ENCODE peak calls at places on chromosomes 7 and 10, in nine cellular contexts. P is NB4, H is GM12892, R is tibial nerve, C is GM12878, M is heart left ventricle, Q is uterus, J is HCT116, S is lower leg skin. L is an unnamed sample.

GRCh38 chr7:12549106-12549505 is 21.4 kb upstream of the SCIN start:
- DNase-seq in P (peak), H (no peak), R (no peak), C (no peak), M (no peak), Q (no peak), J (no peak), S (no peak), L (no peak)

GRCh38 chr7:30148951-30149459 is 14.2 kb downstream of the MTURN start:
- DNase-seq in P (no peak), H (no peak), R (no peak), C (no peak), M (no peak), Q (no peak), J (no peak), S (no peak), L (no peak)

GRCh38 chr7:100785878-100786277 is 41.4 kb downstream of the EPHB4 start:
- DNase-seq in P (no peak), H (no peak), R (no peak), C (no peak), M (no peak), Q (no peak), J (no peak), S (no peak), L (no peak)

GRCh38 chr7:4479367-4480039 is 202.6 kb upstream of the FOXK1 start:
- DNase-seq in P (peak), H (no peak), R (no peak), C (no peak), M (no peak), Q (no peak), J (peak), S (peak), L (peak)

GRCh38 chr10:86070278-86070677 is 296.3 kb downstream of the GRID1 start:
- DNase-seq in P (no peak), H (no peak), R (no peak), C (no peak), M (no peak), Q (no peak), J (no peak), S (peak), L (no peak)

GRCh38 chr7:101342892-101343291 is 19.8 kb upstream of the COL26A1 start:
- DNase-seq in P (no peak), H (no peak), R (no peak), C (no peak), M (no peak), Q (no peak), J (no peak), S (no peak), L (no peak)

GRCh38 chr10:102549549-102549948 is 45.8 kb downstream of the SUFU start:
- DNase-seq in P (no peak), H (no peak), R (no peak), C (no peak), M (no peak), Q (no peak), J (no peak), S (no peak), L (no peak)

GRCh38 chr7:41987-42386 is 150.4 kb upstream of the FAM20C start:
- DNase-seq in P (no peak), H (no peak), R (no peak), C (no peak), M (no peak), Q (peak), J (no peak), S (peak), L (no peak)

GRCh38 chr10:120457431-120458172 is 575 bp downstream of the PLPP4 start:
- DNase-seq in P (no peak), H (no peak), R (no peak), C (no peak), M (no peak), Q (no peak), J (no peak), S (no peak), L (no peak)

GRCh38 chr7:34396437-34397064 is 261.5 kb upstream of the NPSR1 start:
- DNase-seq in P (no peak), H (no peak), R (no peak), C (no peak), M (no peak), Q (no peak), J (no peak), S (no peak), L (no peak)

GRCh38 chr7:130065500-130066152 is 4.7 kb upstream of the KLHDC10 start:
- DNase-seq in P (no peak), H (no peak), R (no peak), C (no peak), M (no peak), Q (no peak), J (no peak), S (no peak), L (no peak)

GRCh38 chr7:32036557-32036956 is 33.6 kb downstream of the PDE1C start:
- DNase-seq in P (no peak), H (no peak), R (no peak), C (no peak), M (no peak), Q (no peak), J (no peak), S (no peak), L (no peak)

GRCh38 chr10:43680035-43680434 is 31.4 kb upstream of the ZNF32 start:
- DNase-seq in P (peak), H (no peak), R (no peak), C (no peak), M (no peak), Q (no peak), J (no peak), S (no peak), L (no peak)

GRCh38 chr7:151245360-151246160 is 2.9 kb downstream of the SMARCD3 start:
- DNase-seq in P (peak), H (peak), R (no peak), C (no peak), M (peak), Q (peak), J (no peak), S (peak), L (no peak)

GRCh38 chr10:42975005-42975493 is 101.8 kb upstream of the RET start:
- DNase-seq in P (peak), H (no peak), R (no peak), C (no peak), M (peak), Q (peak), J (no peak), S (peak), L (no peak)

GRCh38 chr7:49791089-49791741 is 17.8 kb downstream of the VWC2 start:
- DNase-seq in P (peak), H (no peak), R (no peak), C (no peak), M (peak), Q (no peak), J (no peak), S (no peak), L (no peak)

GRCh38 chr10:17348111-17349008 is 106.0 kb downstream of the ST8SIA6 start:
- DNase-seq in P (no peak), H (no peak), R (peak), C (no peak), M (peak), Q (peak), J (peak), S (peak), L (peak)

GRCh38 chr10:10093035-10093434 is 924.6 kb upstream of the CELF2 start:
- DNase-seq in P (no peak), H (no peak), R (no peak), C (no peak), M (no peak), Q (no peak), J (no peak), S (no peak), L (no peak)

GRCh38 chr7:1174881-1175596 is 15.0 kb upstream of the ZFAND2A start:
- DNase-seq in P (no peak), H (no peak), R (no peak), C (no peak), M (no peak), Q (no peak), J (no peak), S (no peak), L (no peak)
- TF ChIP-seq POLR2A in P (no peak), H (no peak), R (no peak), C (no peak), M (no peak), Q (no peak), J (no peak), S (no peak), L (no peak)

DNA sequence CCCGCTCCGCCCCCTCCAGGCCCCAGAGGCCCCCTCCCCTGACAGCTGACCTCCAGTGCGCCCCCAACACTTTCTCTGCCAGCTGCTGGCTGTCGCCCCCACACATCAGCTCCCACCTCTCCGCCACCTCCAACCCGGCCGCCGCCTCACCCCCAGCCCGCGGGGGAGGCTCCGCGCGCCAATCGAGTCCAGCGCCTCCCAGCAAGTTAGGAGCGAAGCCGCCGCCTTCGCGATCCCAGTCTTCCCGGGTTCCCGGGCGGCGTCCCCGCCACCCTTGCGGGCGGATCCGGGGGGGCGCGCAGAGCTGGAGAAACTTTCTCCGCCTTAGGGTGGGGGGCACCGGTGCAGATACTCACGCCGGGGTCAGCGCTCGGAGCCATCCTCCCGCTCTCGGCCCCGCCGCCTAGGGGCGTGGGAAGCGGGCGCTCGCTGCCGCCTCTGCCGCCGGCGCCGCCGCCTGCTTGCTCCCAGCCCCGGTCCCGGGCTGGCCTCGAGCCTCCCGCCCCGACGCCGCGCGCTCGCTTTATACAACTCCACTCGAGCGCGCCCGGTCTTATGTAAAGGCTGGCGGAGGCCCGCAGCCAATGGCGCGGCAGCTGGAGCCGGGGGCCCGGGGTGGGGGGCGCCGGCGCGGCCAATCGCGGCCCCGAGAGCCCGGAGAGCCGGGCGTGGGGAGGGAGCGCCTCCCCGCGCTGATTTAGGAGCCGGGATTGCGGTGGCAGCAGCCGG is at the start of gene CRTAC1:
- DNase-seq in P (no peak), H (no peak), R (peak), C (no peak), M (peak), Q (peak), J (no peak), S (peak), L (no peak)
- TF ChIP-seq POLR2A in P (no peak), H (no peak), R (peak), C (no peak), M (peak), Q (peak), J (no peak), S (no peak), L (no peak)

GRCh38 chr10:132538031-132538789 is 623 bp downstream of the INPP5A start:
- DNase-seq in P (peak), H (no peak), R (no peak), C (no peak), M (peak), Q (peak), J (no peak), S (no peak), L (no peak)

GRCh38 chr10:132536964-132537712 is 449 bp upstream of the INPP5A start:
- DNase-seq in P (peak), H (peak), R (peak), C (peak), M (peak), Q (peak), J (peak), S (peak), L (peak)

GRCh38 chr10:132538790-132539421 is 1.3 kb downstream of the INPP5A start:
- DNase-seq in P (peak), H (no peak), R (no peak), C (no peak), M (peak), Q (no peak), J (no peak), S (no peak), L (no peak)

GRCh38 chr10:132536241-132536963 is 1.2 kb upstream of the INPP5A start:
- DNase-seq in P (peak), H (no peak), R (peak), C (no peak), M (peak), Q (peak), J (no peak), S (no peak), L (no peak)

DNA sequence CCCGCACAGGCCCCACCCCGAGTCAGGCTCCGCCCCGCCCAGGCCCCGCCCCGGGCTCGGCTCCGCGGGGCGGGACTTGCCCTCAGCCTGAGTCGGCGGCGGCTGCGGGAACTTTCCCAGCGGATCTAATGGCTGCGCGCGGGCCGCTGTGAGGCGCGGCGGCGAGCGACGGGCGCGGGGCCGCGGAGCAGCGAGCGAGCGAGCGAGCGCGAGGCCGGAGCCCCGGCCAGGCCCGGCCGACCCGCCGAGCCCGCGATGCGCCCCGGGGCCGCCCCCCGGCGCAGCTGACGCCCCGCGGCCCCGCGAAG is at the start of gene INPP5A:
- DNase-seq in P (no peak), H (no peak), R (no peak), C (no peak), M (no peak), Q (no peak), J (no peak), S (no peak), L (no peak)
- TF ChIP-seq POLR2A in P (peak), H (no peak), R (peak), C (peak), M (peak), Q (peak), J (no peak), S (no peak), L (peak)

GRCh38 chr7:51151452-51151851 is 165.2 kb downstream of the COBL start:
- DNase-seq in P (no peak), H (no peak), R (no peak), C (no peak), M (no peak), Q (no peak), J (no peak), S (no peak), L (no peak)
- TF ChIP-seq POLR2A in P (no peak), H (no peak), R (no peak), C (no peak), M (no peak), Q (no peak), J (no peak), S (no peak), L (no peak)

DNA sequence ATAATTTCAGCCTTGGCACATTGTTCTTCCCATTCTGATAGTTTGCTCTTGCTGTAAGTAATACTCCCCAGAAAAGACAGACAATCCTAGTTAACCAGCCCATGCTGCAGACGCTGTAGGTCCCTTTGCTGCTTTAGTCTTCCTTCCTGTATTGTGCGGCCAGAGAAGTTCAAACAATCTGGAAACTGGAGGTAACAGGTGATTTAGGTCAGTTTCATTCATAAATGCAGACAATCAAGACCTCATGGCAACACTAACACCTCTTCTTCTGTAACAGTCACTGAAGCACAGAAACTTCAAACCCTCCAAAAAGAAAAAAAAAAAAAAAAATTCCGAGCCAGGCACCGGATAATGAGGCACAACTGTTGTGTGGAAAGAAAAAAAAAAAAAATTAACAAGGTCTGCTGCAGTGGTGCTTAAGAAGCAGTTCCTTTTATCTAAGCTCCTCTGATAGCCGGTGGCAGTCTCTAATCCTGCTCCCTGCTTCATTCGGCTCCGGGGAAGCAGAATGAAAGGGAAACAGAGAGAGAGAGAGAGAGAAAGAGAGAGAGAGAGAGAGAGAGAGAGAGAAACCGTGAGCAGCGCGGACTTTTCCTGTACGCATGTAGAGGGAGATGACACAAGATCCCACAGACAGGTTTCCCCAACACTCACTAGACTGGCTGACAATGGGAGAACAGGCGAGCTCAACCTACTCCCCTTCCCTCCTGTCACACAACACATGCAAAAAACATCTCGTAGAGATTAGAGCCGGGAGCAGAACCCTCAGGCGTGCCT is at the start of gene SEMA3A:
- DNase-seq in P (peak), H (no peak), R (no peak), C (no peak), M (no peak), Q (no peak), J (peak), S (no peak), L (no peak)
- TF ChIP-seq POLR2A in P (no peak), H (no peak), R (no peak), C (no peak), M (no peak), Q (no peak), J (no peak), S (no peak), L (no peak)